ENCODE peak calls at places on chromosomes 5 and 9, in nine cellular contexts. J is CD8-positive, alpha-beta T cell; Z is astrocyte of the spinal cord; Q is spleen; V is OCI-LY7; E is GM10248; B is GM12878; R is fibroblast of villous mesenchyme; O is Caco-2. U is an unnamed sample.

GRCh38 chr9:8468048-8468600 is 668.5 kb upstream of the DMAC1 start:
- DNase-seq in J (no peak), Z (no peak), Q (no peak), V (no peak), E (no peak), B (no peak), R (no peak), O (no peak), U (no peak)

GRCh38 chr9:73270967-73271722 is 119.5 kb downstream of the ANXA1 start:
- DNase-seq in J (no peak), Z (peak), Q (no peak), V (no peak), E (no peak), B (no peak), R (peak), O (no peak), U (peak)

GRCh38 chr5:17105744-17106450 is 111.5 kb upstream of the BASP1 start:
- DNase-seq in J (no peak), Z (peak), Q (no peak), V (no peak), E (no peak), B (no peak), R (no peak), O (no peak), U (no peak)

GRCh38 chr9:549425-549997 is 292.0 kb upstream of the DMRT1 start:
- DNase-seq in J (no peak), Z (no peak), Q (no peak), V (no peak), E (no peak), B (no peak), R (no peak), O (no peak), U (no peak)

GRCh38 chr9:121975801-121976277 is 117.3 kb downstream of the TTLL11 start:
- DNase-seq in J (no peak), Z (peak), Q (no peak), V (no peak), E (no peak), B (no peak), R (no peak), O (peak), U (no peak)

GRCh38 chr9:27726244-27727141 is 153.2 kb upstream of the C9orf72 start:
- DNase-seq in J (peak), Z (peak), Q (no peak), V (peak), E (peak), B (peak), R (peak), O (peak), U (peak)

GRCh38 chr9:129586241-129586640 is 34.7 kb downstream of the C9orf50 start:
- DNase-seq in J (peak), Z (no peak), Q (no peak), V (no peak), E (no peak), B (no peak), R (no peak), O (no peak), U (no peak)

GRCh38 chr9:105697871-105698270 is 3.5 kb downstream of the TMEM38B start:
- DNase-seq in J (no peak), Z (peak), Q (no peak), V (no peak), E (no peak), B (no peak), R (peak), O (no peak), U (no peak)

GRCh38 chr5:67045816-67046740 is 150.5 kb downstream of the CD180 start:
- DNase-seq in J (no peak), Z (no peak), Q (no peak), V (no peak), E (no peak), B (no peak), R (no peak), O (peak), U (no peak)

GRCh38 chr5:151772029-151772867 is 494 bp downstream of the G3BP1 start:
- DNase-seq in J (peak), Z (peak), Q (no peak), V (peak), E (no peak), B (no peak), R (peak), O (peak), U (no peak)

GRCh38 chr5:35679351-35679750 is 61.7 kb downstream of the SPEF2 start:
- DNase-seq in J (no peak), Z (no peak), Q (no peak), V (peak), E (no peak), B (no peak), R (peak), O (no peak), U (no peak)

GRCh38 chr5:127872494-127872893 is 169.3 kb downstream of the CCDC192 start:
- DNase-seq in J (no peak), Z (no peak), Q (no peak), V (no peak), E (no peak), B (no peak), R (no peak), O (no peak), U (no peak)

GRCh38 chr9:125613156-125613555 is 93.9 kb downstream of the MAPKAP1 start:
- DNase-seq in J (no peak), Z (no peak), Q (no peak), V (no peak), E (no peak), B (no peak), R (no peak), O (no peak), U (no peak)

GRCh38 chr5:105773241-105773640 is 1897.5 kb downstream of the EFNA5 start:
- DNase-seq in J (no peak), Z (no peak), Q (no peak), V (no peak), E (no peak), B (no peak), R (no peak), O (no peak), U (no peak)

GRCh38 chr5:79806741-79807140 is 117.1 kb downstream of the CMYA5 start:
- DNase-seq in J (no peak), Z (no peak), Q (no peak), V (no peak), E (no peak), B (no peak), R (no peak), O (no peak), U (no peak)

DNA sequence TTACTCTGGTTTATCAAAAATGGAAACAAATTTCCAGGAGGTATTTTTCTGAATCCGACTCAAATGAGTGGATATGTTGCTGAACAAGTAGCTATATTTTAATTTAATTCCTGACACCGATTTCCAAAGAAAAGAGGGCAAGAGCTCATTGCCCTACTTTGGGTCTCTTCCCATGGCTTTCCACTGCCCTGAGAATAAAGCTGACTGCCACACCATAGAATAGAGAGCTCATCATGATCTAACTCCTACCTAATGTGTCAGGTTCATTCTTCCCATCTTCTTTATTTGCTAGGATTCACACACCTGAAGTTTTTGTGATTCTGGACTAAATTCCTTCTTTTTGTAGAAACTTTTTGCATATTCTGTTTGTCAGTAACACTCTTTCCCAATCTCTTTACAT is 792.1 kb downstream of the DTWD2 start:
- DNase-seq in J (no peak), Z (no peak), Q (no peak), V (no peak), E (no peak), B (no peak), R (no peak), O (no peak), U (no peak)
- TF ChIP-seq CTCF in J (no peak), Z (no peak), Q (no peak), V (no peak), E (no peak), B (no peak), R (no peak), O (no peak), U (no peak)

GRCh38 chr5:172713113-172713808 is 57.7 kb downstream of the DUSP1 start:
- DNase-seq in J (peak), Z (peak), Q (peak), V (peak), E (peak), B (no peak), R (no peak), O (no peak), U (no peak)
- TF ChIP-seq CTCF in J (peak), Z (peak), Q (peak), V (peak), E (peak), B (peak), R (peak), O (peak), U (peak)

GRCh38 chr5:107391787-107392186 is 278.9 kb downstream of the EFNA5 start:
- DNase-seq in J (no peak), Z (no peak), Q (no peak), V (no peak), E (no peak), B (no peak), R (no peak), O (no peak), U (no peak)

GRCh38 chr5:107388111-107388861 is 282.5 kb downstream of the EFNA5 start:
- DNase-seq in J (no peak), Z (peak), Q (no peak), V (peak), E (peak), B (peak), R (peak), O (no peak), U (no peak)

GRCh38 chr5:107389769-107390168 is 281.0 kb downstream of the EFNA5 start:
- DNase-seq in J (no peak), Z (no peak), Q (no peak), V (peak), E (no peak), B (no peak), R (no peak), O (no peak), U (peak)

GRCh38 chr5:107385701-107386100 is 285.0 kb downstream of the EFNA5 start:
- DNase-seq in J (no peak), Z (no peak), Q (no peak), V (no peak), E (no peak), B (no peak), R (no peak), O (no peak), U (no peak)

DNA sequence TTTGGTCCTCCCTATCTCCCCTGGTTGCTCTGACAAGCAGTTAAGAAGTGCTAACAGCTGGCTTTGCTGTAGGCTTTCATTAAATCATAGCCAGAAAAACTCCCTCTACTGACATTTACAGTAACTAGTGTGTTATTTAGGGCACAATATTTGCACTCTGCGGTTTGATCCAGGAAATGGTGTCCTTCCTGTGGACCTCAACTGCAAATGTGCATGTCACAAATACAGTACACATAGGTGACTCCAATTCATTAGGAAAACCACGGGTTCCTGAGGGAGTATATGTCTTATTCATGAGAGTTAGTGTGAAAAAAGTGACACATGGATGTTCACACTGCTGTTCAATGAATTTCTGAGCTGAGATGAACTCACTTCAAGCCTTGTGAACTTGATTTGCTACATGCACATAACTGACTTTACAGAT is 281.6 kb downstream of the EFNA5 start:
- DNase-seq in J (no peak), Z (peak), Q (no peak), V (peak), E (peak), B (peak), R (peak), O (no peak), U (peak)
- TF ChIP-seq CTCF in J (no peak), Z (peak), Q (no peak), V (peak), E (peak), B (no peak), R (no peak), O (no peak), U (peak)

DNA sequence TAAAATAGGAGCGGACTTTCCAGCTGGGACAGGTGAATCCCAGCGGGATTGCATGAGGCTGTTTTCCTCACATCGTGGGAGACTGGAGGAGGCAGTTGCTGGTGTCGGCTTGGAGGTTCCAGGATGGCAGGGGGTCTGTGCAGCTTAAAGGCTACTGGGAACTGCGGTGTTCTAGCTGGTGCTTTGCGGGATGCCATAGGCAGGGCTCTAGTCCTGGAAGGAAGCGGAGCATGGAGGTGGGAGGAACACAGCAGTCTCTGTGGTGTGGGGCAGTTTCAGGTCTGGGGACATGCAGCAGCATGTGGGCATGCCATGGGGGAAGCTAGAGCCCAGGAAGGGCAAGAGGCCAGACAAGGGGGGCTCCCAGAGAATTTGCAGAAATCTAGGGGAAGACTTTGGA is 141.5 kb downstream of the NSG2 start:
- DNase-seq in J (no peak), Z (no peak), Q (no peak), V (no peak), E (no peak), B (no peak), R (no peak), O (no peak), U (no peak)
- TF ChIP-seq CTCF in J (no peak), Z (no peak), Q (no peak), V (no peak), E (no peak), B (no peak), R (no peak), O (no peak), U (no peak)

DNA sequence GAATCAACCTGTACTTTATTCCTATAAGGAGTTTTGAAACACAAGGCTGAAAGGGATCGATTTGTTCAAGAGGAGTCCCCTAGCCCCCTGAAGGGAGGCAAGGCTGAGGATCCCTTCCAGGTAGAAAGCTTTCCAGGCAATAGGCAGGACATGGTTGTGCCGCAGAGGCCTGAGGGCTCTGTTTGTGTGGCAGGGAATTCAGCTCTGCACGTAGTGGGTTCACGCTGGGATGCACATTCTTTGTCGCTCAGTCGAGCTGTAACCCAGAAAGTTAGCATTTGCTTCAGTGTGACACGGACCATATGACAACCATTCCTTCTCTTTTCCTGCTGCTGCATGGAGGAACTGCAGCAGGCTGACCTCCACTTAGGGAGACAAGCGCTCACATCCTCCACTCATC is 65.6 kb upstream of the TRIO start:
- DNase-seq in J (no peak), Z (no peak), Q (no peak), V (no peak), E (no peak), B (no peak), R (no peak), O (no peak), U (no peak)
- TF ChIP-seq CTCF in J (no peak), Z (no peak), Q (no peak), V (no peak), E (no peak), B (no peak), R (no peak), O (no peak), U (no peak)

GRCh38 chr9:34635556-34635955 is 2.0 kb downstream of the SIGMAR1 start:
- DNase-seq in J (no peak), Z (no peak), Q (no peak), V (no peak), E (no peak), B (no peak), R (no peak), O (no peak), U (no peak)

GRCh38 chr9:34636791-34637355 is 714 bp downstream of the SIGMAR1 start:
- DNase-seq in J (peak), Z (no peak), Q (no peak), V (peak), E (no peak), B (no peak), R (no peak), O (no peak), U (no peak)

GRCh38 chr9:34633166-34633565 is 4.3 kb upstream of the ARID3C start:
- DNase-seq in J (no peak), Z (no peak), Q (no peak), V (no peak), E (no peak), B (no peak), R (no peak), O (no peak), U (no peak)

GRCh38 chr9:34634551-34634945 is 3.0 kb downstream of the SIGMAR1 start:
- DNase-seq in J (no peak), Z (no peak), Q (no peak), V (no peak), E (no peak), B (no peak), R (no peak), O (no peak), U (no peak)

DNA sequence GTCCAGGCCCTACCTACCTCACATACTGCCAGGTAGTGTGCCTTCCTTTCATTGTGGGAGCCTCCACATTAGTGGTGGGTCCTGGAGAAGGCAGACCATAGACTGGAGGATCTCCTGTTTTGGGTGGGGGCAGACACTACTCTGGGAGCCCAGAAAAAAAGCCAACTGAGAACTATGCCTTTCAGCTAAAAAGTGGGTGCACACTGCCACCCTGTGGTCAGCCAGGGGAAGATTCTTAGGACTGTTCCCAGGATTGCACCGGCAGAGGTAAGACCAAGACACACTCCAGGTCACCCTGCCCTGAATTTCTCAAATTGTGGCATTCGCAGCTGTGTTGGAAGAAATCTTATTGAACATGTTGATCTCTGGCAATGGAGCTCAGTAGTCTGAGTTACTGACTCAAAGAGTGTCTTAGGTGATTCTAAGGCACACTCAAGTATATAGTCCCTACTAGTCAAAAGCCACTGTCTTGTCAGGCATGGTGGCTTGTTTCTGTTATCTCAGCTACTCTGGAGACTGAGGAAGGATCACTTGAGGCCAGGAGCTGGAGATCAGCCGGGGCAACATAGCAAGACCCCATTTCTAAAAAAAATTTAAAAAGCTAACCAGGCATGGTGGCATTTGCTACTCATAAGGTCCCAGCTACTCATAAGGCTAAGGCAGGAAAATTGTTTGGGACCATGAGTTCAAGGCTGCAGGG is 3.6 kb downstream of the SIGMAR1 start:
- DNase-seq in J (peak), Z (peak), Q (peak), V (peak), E (peak), B (no peak), R (peak), O (peak), U (no peak)
- TF ChIP-seq CTCF in J (peak), Z (peak), Q (peak), V (peak), E (peak), B (peak), R (peak), O (peak), U (peak)

GRCh38 chr9:120369608-120370220 is 210.3 kb downstream of the CDK5RAP2 start:
- DNase-seq in J (no peak), Z (peak), Q (no peak), V (no peak), E (no peak), B (no peak), R (peak), O (no peak), U (no peak)

GRCh38 chr9:120363697-120364096 is 216.3 kb downstream of the CDK5RAP2 start:
- DNase-seq in J (no peak), Z (no peak), Q (no peak), V (no peak), E (no peak), B (no peak), R (peak), O (no peak), U (no peak)

GRCh38 chr9:120365386-120365785 is 214.6 kb downstream of the CDK5RAP2 start:
- DNase-seq in J (no peak), Z (no peak), Q (no peak), V (no peak), E (no peak), B (no peak), R (no peak), O (no peak), U (no peak)

GRCh38 chr9:120368799-120369198 is 211.2 kb downstream of the CDK5RAP2 start:
- DNase-seq in J (no peak), Z (no peak), Q (no peak), V (peak), E (no peak), B (no peak), R (no peak), O (no peak), U (no peak)

GRCh38 chr9:120366646-120367019 is 213.3 kb downstream of the CDK5RAP2 start:
- DNase-seq in J (no peak), Z (peak), Q (no peak), V (no peak), E (no peak), B (no peak), R (peak), O (peak), U (no peak)
- TF ChIP-seq CTCF in J (no peak), Z (peak), Q (no peak), V (no peak), E (no peak), B (no peak), R (peak), O (peak), U (no peak)

GRCh38 chr5:141342773-141343172 is 856 bp upstream of the PCDHGA3 start:
- DNase-seq in J (no peak), Z (no peak), Q (no peak), V (no peak), E (no peak), B (no peak), R (no peak), O (no peak), U (no peak)

GRCh38 chr5:141343242-141343952 is at the start of gene PCDHGA3:
- DNase-seq in J (no peak), Z (peak), Q (no peak), V (peak), E (no peak), B (no peak), R (peak), O (no peak), U (no peak)

GRCh38 chr5:141343953-141344463 is 379 bp downstream of the PCDHGA3 start:
- DNase-seq in J (no peak), Z (no peak), Q (no peak), V (no peak), E (no peak), B (no peak), R (no peak), O (no peak), U (no peak)

GRCh38 chr5:141338538-141339306 is at the start of gene PCDHGA2:
- DNase-seq in J (no peak), Z (peak), Q (no peak), V (peak), E (peak), B (no peak), R (peak), O (no peak), U (no peak)
- TF ChIP-seq CTCF in J (no peak), Z (peak), Q (no peak), V (peak), E (peak), B (peak), R (peak), O (peak), U (peak)

DNA sequence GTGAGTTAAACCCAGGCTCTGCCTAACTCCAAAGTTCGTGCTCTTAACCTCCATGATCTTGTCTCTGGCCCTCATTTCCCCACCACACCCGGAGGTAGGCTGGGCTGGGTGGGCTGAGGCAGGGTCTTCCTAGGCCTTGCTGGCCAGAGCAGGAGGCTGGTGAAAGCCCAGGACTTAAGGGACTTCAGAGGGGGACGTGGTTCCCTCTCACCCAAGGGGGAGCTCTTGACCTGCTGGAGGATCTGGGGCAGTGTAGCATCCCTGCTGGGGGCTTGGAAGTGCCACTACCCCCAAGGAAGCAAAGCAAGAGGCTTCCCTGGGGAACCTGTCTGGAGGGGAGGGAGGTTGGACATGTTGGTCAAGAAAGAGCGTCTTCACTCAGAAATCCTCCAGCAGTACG is 14.7 kb downstream of the PITX1 start:
- DNase-seq in J (no peak), Z (no peak), Q (peak), V (peak), E (no peak), B (no peak), R (peak), O (peak), U (no peak)
- TF ChIP-seq CTCF in J (no peak), Z (no peak), Q (no peak), V (peak), E (peak), B (no peak), R (peak), O (no peak), U (no peak)

U was measured in CD14-positive monocyte.